ENCODE peak calls at places on chromosome 11, in eight cellular contexts. E is stimulated activated CD8-positive, alpha-beta memory T cell treated with anti-CD3 and anti-CD28 coated beads, Interleukin-4, amount 100 ng/mL, for 24 hours; O is activated naive CD4-positive, alpha-beta T cell; D is EL; K is sigmoid colon; U is HTR-8/SVneo; Z is smooth muscle cell of the brain vasculature; Q is colonic mucosa. N is an unnamed sample.

GRCh38 chr11:74783241-74783871 is 34.7 kb downstream of the RNF169 start:
- DNase-seq in E (no peak), O (no peak), D (peak), K (no peak), U (peak), Z (no peak), Q (no peak), N (no peak)

GRCh38 chr11:127106142-127106541 is 105.6 kb upstream of the KIRREL3 start:
- DNase-seq in E (no peak), O (no peak), D (peak), K (no peak), U (no peak), Z (no peak), Q (no peak), N (no peak)

GRCh38 chr11:103326070-103326794 is 217.0 kb downstream of the DYNC2H1 start:
- DNase-seq in E (no peak), O (no peak), D (peak), K (no peak), U (peak), Z (peak), Q (peak), N (peak)

GRCh38 chr11:69127091-69127850 is 28.5 kb upstream of the SMIM38 start:
- DNase-seq in E (no peak), O (no peak), D (no peak), K (no peak), U (no peak), Z (no peak), Q (no peak), N (no peak)

GRCh38 chr11:129333873-129334272 is 41.8 kb upstream of the BARX2 start:
- DNase-seq in E (no peak), O (no peak), D (no peak), K (no peak), U (no peak), Z (no peak), Q (no peak), N (no peak)

GRCh38 chr11:45048870-45049825 is 97.3 kb upstream of the PRDM11 start:
- DNase-seq in E (no peak), O (no peak), D (no peak), K (no peak), U (no peak), Z (no peak), Q (no peak), N (no peak)

GRCh38 chr11:656866-657265 is 19.8 kb downstream of the DRD4 start:
- DNase-seq in E (no peak), O (no peak), D (no peak), K (no peak), U (no peak), Z (no peak), Q (no peak), N (no peak)

GRCh38 chr11:110339456-110339855 is 43.0 kb upstream of the RDX start:
- DNase-seq in E (no peak), O (no peak), D (no peak), K (no peak), U (no peak), Z (no peak), Q (no peak), N (no peak)

GRCh38 chr11:57277845-57278720 is 41.0 kb upstream of the APLNR start:
- DNase-seq in E (no peak), O (no peak), D (peak), K (peak), U (peak), Z (peak), Q (peak), N (no peak)

GRCh38 chr11:96197221-96197620 is 145.8 kb downstream of the MAML2 start:
- DNase-seq in E (no peak), O (no peak), D (no peak), K (no peak), U (no peak), Z (no peak), Q (no peak), N (no peak)

GRCh38 chr11:35012467-35013191 is 96.2 kb downstream of the PDHX start:
- DNase-seq in E (no peak), O (no peak), D (no peak), K (no peak), U (no peak), Z (no peak), Q (no peak), N (no peak)

GRCh38 chr11:90803781-90804180 is 580.9 kb upstream of the CHORDC1 start:
- DNase-seq in E (no peak), O (no peak), D (no peak), K (no peak), U (no peak), Z (no peak), Q (no peak), N (no peak)

GRCh38 chr11:57426439-57426753 is 525 bp downstream of the SLC43A3 start:
- DNase-seq in E (no peak), O (no peak), D (no peak), K (no peak), U (no peak), Z (no peak), Q (no peak), N (no peak)

GRCh38 chr11:12454782-12455181 is 77.4 kb downstream of the PARVA start:
- DNase-seq in E (no peak), O (no peak), D (peak), K (no peak), U (no peak), Z (no peak), Q (no peak), N (no peak)

GRCh38 chr11:6321961-6322362 is 1.7 kb upstream of the CAVIN3 start:
- DNase-seq in E (no peak), O (no peak), D (peak), K (no peak), U (peak), Z (peak), Q (no peak), N (no peak)

GRCh38 chr11:111514216-111515031 is at the start of gene HOATZ:
- DNase-seq in E (no peak), O (no peak), D (no peak), K (no peak), U (no peak), Z (no peak), Q (no peak), N (no peak)

GRCh38 chr11:96279421-96280290 is 63.3 kb downstream of the MAML2 start:
- DNase-seq in E (no peak), O (no peak), D (peak), K (no peak), U (no peak), Z (no peak), Q (peak), N (no peak)

GRCh38 chr11:41201156-41201555 is 258.3 kb downstream of the LRRC4C start:
- DNase-seq in E (no peak), O (no peak), D (peak), K (no peak), U (peak), Z (no peak), Q (no peak), N (peak)

GRCh38 chr11:12723410-12724297 is 49.4 kb downstream of the TEAD1 start:
- DNase-seq in E (no peak), O (no peak), D (peak), K (no peak), U (no peak), Z (no peak), Q (peak), N (peak)